ENCODE peak calls at places on chromosomes 12 and 14, in nine cellular contexts. K, L, Q, V, X, Z, U, J and P are unnamed samples.

GRCh38 chr12:5493018-5493417 is 61.1 kb downstream of the NTF3 start:
- DNase-seq in K (no peak), L (no peak), Q (no peak), V (no peak), X (no peak), Z (no peak), U (no peak), J (no peak), P (no peak)

GRCh38 chr14:41986726-41987125 is 380.1 kb downstream of the LRFN5 start:
- DNase-seq in K (peak), L (no peak), Q (no peak), V (no peak), X (no peak), Z (no peak), U (no peak), J (no peak), P (peak)

GRCh38 chr12:49706351-49707126 is 666 bp downstream of the FMNL3 start:
- DNase-seq in K (no peak), L (no peak), Q (peak), V (peak), X (peak), Z (peak), U (no peak), J (peak), P (peak)

GRCh38 chr14:64178814-64179213 is 115.4 kb downstream of the ESR2 start:
- DNase-seq in K (no peak), L (no peak), Q (no peak), V (no peak), X (no peak), Z (no peak), U (no peak), J (no peak), P (no peak)

GRCh38 chr14:51386983-51387730 is 147.1 kb downstream of the TMX1 start:
- DNase-seq in K (peak), L (no peak), Q (no peak), V (no peak), X (no peak), Z (no peak), U (no peak), J (no peak), P (no peak)

GRCh38 chr14:103228076-103228806 is 105.0 kb downstream of the TNFAIP2 start:
- DNase-seq in K (no peak), L (no peak), Q (no peak), V (no peak), X (no peak), Z (no peak), U (no peak), J (no peak), P (no peak)

GRCh38 chr14:103684471-103684870 is 30.8 kb downstream of the XRCC3 start:
- DNase-seq in K (no peak), L (no peak), Q (no peak), V (no peak), X (no peak), Z (no peak), U (no peak), J (no peak), P (no peak)

GRCh38 chr14:23321572-23322547 is 603 bp downstream of the PABPN1 start:
- DNase-seq in K (peak), L (no peak), Q (peak), V (peak), X (no peak), Z (peak), U (peak), J (peak), P (peak)

GRCh38 chr12:10851243-10851858 is 2.1 kb upstream of the PRR4 start:
- DNase-seq in K (peak), L (no peak), Q (no peak), V (no peak), X (no peak), Z (no peak), U (no peak), J (no peak), P (no peak)

GRCh38 chr14:64337901-64338615 is 43.9 kb upstream of the ESR2 start:
- DNase-seq in K (peak), L (peak), Q (peak), V (peak), X (peak), Z (peak), U (no peak), J (peak), P (peak)

GRCh38 chr14:53354331-53354730 is 201.2 kb upstream of the DDHD1 start:
- DNase-seq in K (no peak), L (no peak), Q (no peak), V (no peak), X (no peak), Z (no peak), U (no peak), J (no peak), P (no peak)

GRCh38 chr12:22529281-22530060 is 14.9 kb downstream of the C2CD5 start:
- DNase-seq in K (no peak), L (peak), Q (peak), V (no peak), X (peak), Z (no peak), U (no peak), J (peak), P (peak)

GRCh38 chr12:128259556-128260070 is 7.4 kb upstream of the TMEM132C start:
- DNase-seq in K (no peak), L (no peak), Q (no peak), V (peak), X (peak), Z (no peak), U (no peak), J (peak), P (peak)

GRCh38 chr14:80637726-80638619 is 303.6 kb downstream of the CEP128 start:
- DNase-seq in K (no peak), L (no peak), Q (no peak), V (no peak), X (no peak), Z (no peak), U (no peak), J (no peak), P (no peak)

GRCh38 chr14:58488550-58488949 is 61.0 kb downstream of the KIAA0586 start:
- DNase-seq in K (peak), L (no peak), Q (no peak), V (no peak), X (no peak), Z (no peak), U (no peak), J (no peak), P (no peak)

GRCh38 chr12:124479680-124480468 is 87.5 kb downstream of the NCOR2 start:
- DNase-seq in K (no peak), L (no peak), Q (no peak), V (no peak), X (no peak), Z (no peak), U (no peak), J (no peak), P (no peak)

GRCh38 chr14:22819191-22819988 is 4.2 kb upstream of the SLC7A7 start:
- DNase-seq in K (peak), L (no peak), Q (no peak), V (no peak), X (no peak), Z (no peak), U (no peak), J (peak), P (no peak)

GRCh38 chr12:55908726-55909512 is 18.8 kb downstream of the PYM1 start:
- DNase-seq in K (no peak), L (no peak), Q (no peak), V (no peak), X (no peak), Z (no peak), U (no peak), J (no peak), P (no peak)

GRCh38 chr12:122207391-122207790 is 3.9 kb downstream of the B3GNT4 start:
- DNase-seq in K (no peak), L (no peak), Q (no peak), V (no peak), X (no peak), Z (no peak), U (no peak), J (no peak), P (no peak)

GRCh38 chr14:104321151-104322130 is 183.1 kb downstream of the KIF26A start:
- DNase-seq in K (no peak), L (no peak), Q (no peak), V (no peak), X (no peak), Z (no peak), U (no peak), J (no peak), P (no peak)

GRCh38 chr12:63238892-63239291 is 87.9 kb upstream of the AVPR1A start:
- DNase-seq in K (peak), L (no peak), Q (no peak), V (no peak), X (no peak), Z (no peak), U (no peak), J (no peak), P (no peak)

GRCh38 chr12:117045175-117045997 is 53.8 kb downstream of the TESC start:
- DNase-seq in K (no peak), L (no peak), Q (no peak), V (no peak), X (peak), Z (no peak), U (no peak), J (no peak), P (peak)

GRCh38 chr14:72126561-72126960 is 194.3 kb downstream of the RGS6 start:
- DNase-seq in K (no peak), L (no peak), Q (no peak), V (no peak), X (no peak), Z (no peak), U (no peak), J (no peak), P (no peak)

GRCh38 chr12:125683748-125684381 is 618.6 kb downstream of the AACS start:
- DNase-seq in K (no peak), L (no peak), Q (peak), V (peak), X (no peak), Z (no peak), U (no peak), J (peak), P (peak)

GRCh38 chr12:106108187-106108816 is 30.5 kb downstream of the NUAK1 start:
- DNase-seq in K (no peak), L (no peak), Q (no peak), V (no peak), X (no peak), Z (no peak), U (no peak), J (no peak), P (no peak)

GRCh38 chr14:94673781-94674231 is 61.6 kb downstream of the SERPINA3 start:
- DNase-seq in K (no peak), L (no peak), Q (no peak), V (no peak), X (no peak), Z (no peak), U (no peak), J (no peak), P (no peak)